ENCODE peak calls at places on chromosomes 5 and 9, in seven cellular contexts. K is fibroblast of the aortic adventitia, N is BE2C, X is foreskin fibroblast, F is bronchial epithelial cell, A is psoas muscle, S is SJSA1. H is an unnamed sample.

GRCh38 chr5:104540448-104540847 is 977.9 kb upstream of the NUDT12 start:
- DNase-seq in S (no peak), A (no peak), X (peak), N (no peak), F (peak), K (peak), H (peak)

GRCh38 chr5:61163905-61164304 is 1.6 kb upstream of the SMIM15 start:
- DNase-seq in S (no peak), A (no peak), F (no peak), X (no peak), N (no peak), K (no peak), H (no peak)

GRCh38 chr9:125977223-125977622 is 230.1 kb downstream of the PBX3 start:
- DNase-seq in N (no peak), F (peak), X (no peak), A (no peak), S (peak), K (peak), H (no peak)

GRCh38 chr9:92762196-92762595 is 2.4 kb downstream of the BICD2 start:
- DNase-seq in F (no peak), S (no peak), N (no peak), X (no peak), K (no peak), A (no peak), H (no peak)

GRCh38 chr9:113738898-113739604 is 137.1 kb upstream of the ZNF618 start:
- DNase-seq in A (no peak), K (no peak), F (no peak), X (peak), S (no peak), N (no peak), H (no peak)

GRCh38 chr9:123756484-123757106 is 173.3 kb downstream of the DENND1A start:
- DNase-seq in N (no peak), X (no peak), F (no peak), S (no peak), A (no peak), K (no peak), H (no peak)

GRCh38 chr5:113381015-113381326 is 53.8 kb downstream of the TSSK1B start:
- DNase-seq in A (no peak), X (no peak), N (no peak), S (no peak), K (no peak), F (no peak), H (no peak)

GRCh38 chr5:160166069-160166972 is 47.1 kb upstream of the PWWP2A start:
- DNase-seq in N (no peak), X (no peak), F (no peak), K (no peak), S (no peak), A (no peak), H (no peak)

GRCh38 chr5:159099049-159099760 is 511 bp downstream of the EBF1 start:
- DNase-seq in X (peak), F (peak), N (peak), K (peak), S (peak), A (peak), H (peak)

GRCh38 chr9:85949591-85950335 is 8.8 kb downstream of the NAA35 start:
- DNase-seq in N (no peak), S (no peak), A (no peak), F (no peak), X (peak), K (peak), H (peak)

GRCh38 chr5:41924872-41925554 is at the start of gene FBXO4:
- DNase-seq in A (peak), X (peak), K (peak), S (peak), F (peak), N (peak), H (peak)

GRCh38 chr9:2771101-2771500 is 53.8 kb downstream of the KCNV2 start:
- DNase-seq in X (no peak), A (no peak), N (no peak), K (peak), F (no peak), S (no peak), H (peak)

GRCh38 chr9:70601000-70601929 is 186.8 kb upstream of the KLF9 start:
- DNase-seq in F (peak), N (peak), K (peak), X (peak), S (peak), A (peak), H (peak)

GRCh38 chr5:1513326-1514026 is 10.3 kb downstream of the LPCAT1 start:
- DNase-seq in A (peak), X (no peak), F (no peak), N (no peak), S (no peak), K (no peak), H (no peak)

GRCh38 chr5:107370569-107370968 is 300.2 kb downstream of the EFNA5 start:
- DNase-seq in X (peak), F (peak), K (no peak), N (no peak), A (no peak), S (no peak), H (no peak)

GRCh38 chr5:92559743-92560142 is 1021.3 kb downstream of the NR2F1-AS1 start:
- DNase-seq in X (peak), F (peak), N (no peak), A (no peak), S (peak), K (peak), H (peak)

GRCh38 chr5:175642998-175643397 is 14.9 kb upstream of the HRH2 start:
- DNase-seq in X (no peak), K (no peak), S (no peak), A (no peak), N (no peak), F (no peak), H (no peak)

GRCh38 chr9:20303066-20303465 is 319.2 kb downstream of the MLLT3 start:
- DNase-seq in S (no peak), F (no peak), X (no peak), A (no peak), K (no peak), N (no peak), H (no peak)
- H3K4me3 ChIP-seq in S (no peak), F (no peak), X (no peak), A (no peak), K (no peak), N (no peak), H (no peak)

GRCh38 chr5:157606046-157606445 is 30.5 kb upstream of the ADAM19 start:
- DNase-seq in S (no peak), K (no peak), A (no peak), X (peak), F (no peak), N (no peak), H (no peak)

GRCh38 chr5:157600252-157600651 is 24.7 kb upstream of the ADAM19 start:
- DNase-seq in K (no peak), N (no peak), X (no peak), S (no peak), A (no peak), F (no peak), H (no peak)

GRCh38 chr5:157603333-157604190 is 28.0 kb upstream of the ADAM19 start:
- DNase-seq in X (peak), K (peak), S (peak), N (no peak), A (no peak), F (peak), H (peak)

GRCh38 chr5:157599565-157599964 is 24.0 kb upstream of the ADAM19 start:
- DNase-seq in N (no peak), K (no peak), S (no peak), F (no peak), A (no peak), X (no peak), H (no peak)

DNA sequence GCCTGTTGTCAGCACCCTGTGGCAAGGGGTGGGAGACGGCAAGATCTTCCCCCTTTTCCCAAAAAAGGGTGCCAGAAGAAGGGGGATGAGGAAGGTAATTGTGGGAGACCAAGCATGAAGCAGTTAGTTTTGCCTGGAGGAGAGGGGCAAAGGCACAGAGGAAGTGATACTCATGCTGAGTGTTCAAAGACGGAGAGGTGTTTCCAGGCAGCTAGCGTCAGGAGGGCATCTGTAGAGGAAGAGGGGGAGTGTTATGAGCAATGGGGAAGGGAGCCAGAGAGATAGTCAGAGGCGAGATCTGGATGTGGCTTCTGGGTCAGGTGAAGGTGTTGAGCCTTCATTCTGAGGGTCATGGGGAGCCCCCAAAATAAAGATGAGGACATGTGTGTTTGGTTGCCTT is 26.9 kb upstream of the ADAM19 start:
- DNase-seq in S (peak), F (peak), K (peak), A (no peak), N (no peak), X (peak), H (no peak)
- H3K4me3 ChIP-seq in S (no peak), F (no peak), K (no peak), A (no peak), N (no peak), X (no peak), H (no peak)

DNA sequence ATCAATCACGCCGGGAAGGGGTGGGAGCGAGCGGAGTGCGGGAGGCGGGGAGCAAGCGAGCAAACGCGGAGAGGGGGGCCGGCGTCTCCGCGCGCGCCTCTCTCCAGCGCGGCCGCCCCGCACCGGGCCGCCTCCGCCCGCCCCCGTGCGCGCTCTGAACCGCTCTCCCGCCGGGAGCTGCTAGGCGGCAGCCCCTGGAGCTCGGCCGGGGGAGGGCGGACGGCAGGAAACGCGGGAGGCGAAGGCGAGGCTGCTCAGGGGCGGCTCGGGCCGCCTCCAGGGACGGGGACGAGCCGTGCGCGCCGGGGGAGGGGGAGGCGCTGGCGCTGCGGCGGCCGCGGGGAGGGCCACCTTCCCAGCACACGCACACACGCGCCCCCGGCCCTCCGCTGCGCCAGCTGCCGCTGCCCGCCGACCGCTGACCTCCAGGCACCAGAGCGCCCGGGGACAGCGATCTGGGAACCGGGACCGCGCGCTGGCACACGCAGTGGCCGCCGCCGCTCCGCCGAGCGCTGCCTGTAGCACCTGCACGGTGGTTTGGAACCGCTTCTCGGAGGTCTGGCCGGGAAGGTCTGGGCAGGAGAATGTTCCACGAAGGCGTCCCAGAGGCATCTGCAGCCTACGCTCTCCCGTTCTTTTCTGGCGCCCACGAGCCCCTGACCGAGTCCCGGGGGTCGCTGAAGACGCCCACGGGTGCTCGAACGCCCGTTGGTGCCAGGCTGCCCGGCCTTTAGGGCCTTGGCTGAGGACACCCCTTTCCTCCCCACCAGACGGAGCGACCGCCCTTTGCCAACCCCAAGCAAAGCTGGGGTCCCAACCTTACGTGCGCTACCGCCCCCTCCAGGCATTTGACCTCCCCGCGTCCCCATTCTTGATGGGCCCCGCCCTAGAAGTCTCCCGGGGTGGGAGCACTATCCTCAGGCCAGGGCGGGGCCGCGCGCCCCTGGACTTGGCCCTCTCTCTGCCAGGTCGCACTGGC is at the start of gene GABBR2:
- DNase-seq in X (peak), N (no peak), K (no peak), F (no peak), A (no peak), S (no peak), H (no peak)
- H3K4me3 ChIP-seq in X (peak), N (no peak), K (peak), F (no peak), A (peak), S (peak), H (no peak)

GRCh38 chr9:122392284-122392683 is 21.5 kb downstream of the PTGS1 start:
- DNase-seq in K (no peak), N (no peak), S (no peak), X (no peak), A (no peak), F (no peak), H (no peak)

GRCh38 chr9:122389195-122389594 is 18.4 kb downstream of the PTGS1 start:
- DNase-seq in N (no peak), S (no peak), F (no peak), X (no peak), K (no peak), A (no peak), H (no peak)

GRCh38 chr9:122392714-122393113 is 21.9 kb downstream of the PTGS1 start:
- DNase-seq in X (peak), S (no peak), K (peak), N (no peak), A (no peak), F (no peak), H (no peak)

GRCh38 chr9:122387526-122387925 is 16.7 kb downstream of the PTGS1 start:
- DNase-seq in F (no peak), K (no peak), N (no peak), X (no peak), S (no peak), A (no peak), H (no peak)

GRCh38 chr9:122389799-122390481 is 19.1 kb downstream of the PTGS1 start:
- DNase-seq in K (no peak), S (no peak), A (no peak), X (no peak), F (peak), N (no peak), H (no peak)
- H3K4me3 ChIP-seq in K (no peak), S (no peak), A (no peak), X (no peak), F (no peak), N (no peak), H (no peak)

GRCh38 chr5:73892806-73893205 is 266.8 kb downstream of the ARHGEF28 start:
- DNase-seq in X (peak), S (peak), F (peak), A (no peak), N (no peak), K (peak), H (peak)
- H3K4me3 ChIP-seq in X (no peak), S (no peak), F (no peak), A (no peak), N (no peak), K (no peak), H (no peak)

DNA sequence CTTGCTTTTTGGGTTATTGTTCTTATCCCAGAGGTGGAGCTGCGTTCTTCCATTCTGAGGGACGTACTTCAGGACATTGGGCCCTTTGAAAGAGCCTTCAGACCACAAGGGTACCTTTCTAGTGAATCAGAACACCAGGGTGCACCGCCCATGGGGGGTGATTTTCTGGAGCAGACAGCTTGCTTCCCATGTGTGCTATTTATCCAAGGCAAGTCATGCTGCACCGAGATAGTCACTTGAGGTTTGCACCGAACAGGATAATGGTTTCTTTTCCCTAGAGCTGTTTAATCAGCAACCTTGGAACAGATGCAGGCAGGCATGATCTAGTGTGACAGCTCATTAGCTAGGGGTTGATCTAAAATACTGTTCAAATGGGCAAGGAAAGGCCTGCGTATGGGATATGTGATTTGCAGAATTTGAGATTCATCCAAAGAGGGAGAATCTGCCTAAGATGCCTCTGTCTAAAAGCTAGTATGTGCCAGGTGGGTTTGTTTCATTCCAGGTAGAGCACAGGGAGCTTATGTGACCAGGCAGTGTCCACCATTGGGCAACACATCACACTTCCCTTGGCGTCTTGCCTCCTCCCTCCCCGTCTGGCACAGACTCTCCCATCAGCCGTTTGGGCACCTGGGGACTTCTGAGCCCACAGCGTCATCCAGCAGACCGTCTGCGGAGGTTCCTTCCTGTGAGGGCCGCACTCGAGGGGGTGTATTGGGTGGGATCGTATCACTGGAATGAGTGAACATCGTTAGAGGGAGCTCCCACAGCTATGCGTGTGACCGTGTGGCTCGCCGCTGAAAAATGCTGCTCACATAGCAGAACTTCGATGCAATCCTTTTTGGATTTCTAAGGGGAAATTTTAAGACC is 23.0 kb downstream of the ABL1 start:
- DNase-seq in X (peak), K (peak), S (peak), N (no peak), F (no peak), A (peak), H (peak)
- H3K4me3 ChIP-seq in X (no peak), K (peak), S (no peak), N (no peak), F (no peak), A (no peak), H (no peak)

DNA sequence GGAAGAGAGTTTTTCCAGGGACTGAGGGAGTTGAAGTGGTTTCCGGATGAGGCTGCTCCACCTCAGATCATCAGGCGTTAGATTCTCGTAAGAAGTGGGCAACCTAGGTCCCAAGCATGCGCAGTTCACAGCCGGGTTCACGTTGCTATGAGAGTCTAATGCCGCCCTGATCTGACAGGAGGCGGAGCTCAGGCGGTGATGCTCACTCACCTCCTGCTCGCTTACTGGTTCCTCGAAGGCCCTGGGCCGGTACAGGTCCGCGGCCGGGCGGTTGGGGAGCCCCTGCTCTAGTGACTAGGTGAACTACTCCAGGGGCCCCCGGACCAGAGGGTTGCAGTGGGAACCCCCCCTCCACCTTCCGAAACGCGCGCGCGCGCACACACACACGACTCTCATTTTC is 997 bp upstream of the RNF130 start:
- DNase-seq in K (no peak), X (no peak), A (peak), N (no peak), F (no peak), S (no peak), H (no peak)
- H3K4me3 ChIP-seq in K (no peak), X (no peak), A (peak), N (no peak), F (no peak), S (no peak), H (no peak)